ENCODE peak calls at places on chromosomes 7 and 10, in eight cellular contexts. Z is bronchial epithelial cell; B is H7; L is GM19239; N is EL; T is activated T-helper 9 cell treated with anti-CD3 and anti-CD28 coated beads, Interleukin-2, amount 50 U/mL, for 16 hours; Q is activated T-helper 1 cell treated with anti-CD3 and anti-CD28 coated beads, Interleukin-12 subunit alpha, Interleukin-12 subunit beta, Interleukin-2, Interleukin-4 antibody, amounts not matched to agents 30 ng/mL and 10 ng/mL and 1 ng/mL, durations not matched to agents 14 hours and 24 hours and 36 hours; D is iris pigment epithelial cell. P is an unnamed sample.

GRCh38 chr10:122143238-122143841 is 127.8 kb upstream of the BTBD16 start:
- DNase-seq in L (no peak), Q (no peak), B (peak), T (no peak), Z (peak), N (no peak), D (no peak), P (no peak)

GRCh38 chr7:106421181-106421762 is 136.5 kb upstream of the NAMPT start:
- DNase-seq in T (no peak), Q (no peak), Z (peak), D (peak), L (no peak), N (peak), B (no peak), P (no peak)

GRCh38 chr10:91672021-91672608 is 39.2 kb upstream of the PPP1R3C start:
- DNase-seq in D (peak), Q (no peak), N (peak), T (no peak), Z (peak), L (no peak), B (no peak), P (no peak)

GRCh38 chr7:1703475-1704325 is 33.6 kb downstream of the ELFN1 start:
- DNase-seq in T (no peak), Z (no peak), Q (no peak), B (peak), L (no peak), D (no peak), N (no peak), P (no peak)

GRCh38 chr7:21142081-21142480 is 285.8 kb upstream of the SP4 start:
- DNase-seq in B (no peak), Z (no peak), Q (no peak), T (no peak), N (no peak), D (no peak), L (no peak), P (no peak)

GRCh38 chr10:90859321-90859751 is 1.5 kb upstream of the HTR7 start:
- DNase-seq in B (no peak), L (no peak), T (no peak), Q (no peak), D (peak), Z (peak), N (peak), P (no peak)

GRCh38 chr7:73899731-73900142 is 38.8 kb downstream of the TMEM270 start:
- DNase-seq in Q (no peak), N (peak), T (no peak), L (no peak), B (peak), Z (no peak), D (peak), P (no peak)

GRCh38 chr7:74064696-74065095 is 18.9 kb upstream of the LIMK1 start:
- DNase-seq in B (no peak), L (no peak), Q (no peak), T (no peak), Z (no peak), D (no peak), N (no peak), P (no peak)

GRCh38 chr10:25912796-25913195 is 21.2 kb upstream of the MYO3A start:
- DNase-seq in B (no peak), Q (no peak), D (no peak), L (no peak), Z (no peak), T (no peak), N (no peak), P (no peak)

GRCh38 chr7:138796038-138796580 is 1.7 kb upstream of the TMEM213 start:
- DNase-seq in T (no peak), Q (no peak), D (no peak), N (no peak), Z (no peak), L (no peak), B (no peak), P (no peak)

GRCh38 chr10:125967533-125967932 is 71.2 kb downstream of the FANK1 start:
- DNase-seq in B (no peak), D (no peak), L (no peak), Z (peak), T (no peak), Q (no peak), N (no peak), P (no peak)

GRCh38 chr7:102860351-102860811 is 52.4 kb upstream of the LRRC17 start:
- DNase-seq in N (peak), T (no peak), Q (no peak), B (no peak), Z (peak), L (no peak), D (peak), P (no peak)

GRCh38 chr7:132575336-132575986 is 809 bp downstream of the PLXNA4 start:
- DNase-seq in B (peak), N (peak), Z (peak), T (no peak), D (peak), Q (no peak), L (no peak), P (no peak)

GRCh38 chr7:29968683-29969457 is 20.7 kb downstream of the SCRN1 start:
- DNase-seq in T (no peak), N (peak), D (peak), L (no peak), Q (no peak), B (no peak), Z (no peak), P (no peak)

GRCh38 chr10:61175331-61175730 is 231.3 kb upstream of the RHOBTB1 start:
- DNase-seq in Z (no peak), D (no peak), N (no peak), B (no peak), L (no peak), Q (no peak), T (no peak), P (no peak)

GRCh38 chr10:60042262-60042661 is 135.9 kb upstream of the CCDC6 start:
- DNase-seq in Z (no peak), L (no peak), B (no peak), N (no peak), T (no peak), D (no peak), Q (no peak), P (no peak)

GRCh38 chr7:134879815-134880475 is 100.5 kb downstream of the CALD1 start:
- DNase-seq in N (no peak), T (no peak), Z (no peak), Q (no peak), B (no peak), L (no peak), D (no peak), P (no peak)

GRCh38 chr7:142496545-142496991 is 238.7 kb upstream of the PRSS58 start:
- DNase-seq in D (peak), Z (peak), N (peak), L (no peak), B (peak), Q (no peak), T (no peak), P (no peak)

GRCh38 chr7:36514289-36515243 is 124.9 kb downstream of the ANLN start:
- DNase-seq in L (no peak), T (no peak), D (no peak), Z (no peak), Q (no peak), N (no peak), B (no peak), P (no peak)

GRCh38 chr7:112125250-112125649 is 80.9 kb downstream of the DOCK4 start:
- DNase-seq in Q (no peak), Z (no peak), N (no peak), T (no peak), L (no peak), B (no peak), D (no peak), P (no peak)

GRCh38 chr10:69729326-69730048 is 72.2 kb upstream of the COL13A1 start:
- DNase-seq in N (no peak), B (peak), L (no peak), Z (no peak), Q (no peak), T (no peak), D (no peak), P (no peak)